ENCODE peak calls at places on chromosomes 5 and 9, in six cellular contexts. One of them, this sample, is unnamed.
A peak's percentile ranks its signal among the peaks of the same experiment; 100 is the strongest.

GRCh38 chr9:111759762-111760639 is 34.7 kb downstream of the SHOC1 start:
- DNase-seq in GM23338: peak; percentile 75
- DNase-seq in GM23248: peak; percentile 83
- DNase-seq in HCT116: peak; percentile 76
- DNase-seq in MM.1S: peak; percentile 74
- DNase-seq in neural progenitor cell: peak; percentile 60
- DNase-seq in this sample: peak; percentile 79

GRCh38 chr9:134503301-134504105 is 138.1 kb upstream of the COL5A1 start:
- DNase-seq in GM23338: no peak
- DNase-seq in GM23248: peak; percentile 24
- DNase-seq in HCT116: no peak
- DNase-seq in MM.1S: no peak
- DNase-seq in neural progenitor cell: no peak
- DNase-seq in this sample: no peak

GRCh38 chr5:58923355-58923754 is 340.5 kb downstream of the RAB3C start:
- DNase-seq in GM23338: no peak
- DNase-seq in GM23248: no peak
- DNase-seq in HCT116: no peak
- DNase-seq in MM.1S: no peak
- DNase-seq in neural progenitor cell: no peak
- DNase-seq in this sample: no peak

GRCh38 chr9:129254566-129255287 is 76.7 kb upstream of the IER5L start:
- DNase-seq in GM23338: no peak
- DNase-seq in GM23248: no peak
- DNase-seq in HCT116: no peak
- DNase-seq in MM.1S: no peak
- DNase-seq in neural progenitor cell: no peak
- DNase-seq in this sample: no peak

GRCh38 chr5:150434502-150434901 is 15.0 kb downstream of the RPS14 start:
- DNase-seq in GM23338: no peak
- DNase-seq in GM23248: peak; percentile 72
- DNase-seq in HCT116: no peak
- DNase-seq in MM.1S: no peak
- DNase-seq in neural progenitor cell: no peak
- DNase-seq in this sample: no peak

GRCh38 chr5:135930029-135930948 is 24.5 kb downstream of the LECT2 start:
- DNase-seq in GM23338: peak; percentile 86
- DNase-seq in GM23248: peak; percentile 40
- DNase-seq in HCT116: no peak
- DNase-seq in MM.1S: no peak
- DNase-seq in neural progenitor cell: peak; percentile 74
- DNase-seq in this sample: no peak

GRCh38 chr9:71844808-71845207 is 66.2 kb downstream of the ABHD17B start:
- DNase-seq in GM23338: no peak
- DNase-seq in GM23248: no peak
- DNase-seq in HCT116: no peak
- DNase-seq in MM.1S: no peak
- DNase-seq in neural progenitor cell: no peak
- DNase-seq in this sample: no peak

GRCh38 chr5:37086466-37087178 is 162.6 kb downstream of the CPLANE1 start:
- DNase-seq in GM23338: peak; percentile 53
- DNase-seq in GM23248: peak; percentile 42
- DNase-seq in HCT116: no peak
- DNase-seq in MM.1S: no peak
- DNase-seq in neural progenitor cell: no peak
- DNase-seq in this sample: peak; percentile 37

GRCh38 chr5:107474724-107475489 is 195.8 kb downstream of the EFNA5 start:
- DNase-seq in GM23338: no peak
- DNase-seq in GM23248: no peak
- DNase-seq in HCT116: no peak
- DNase-seq in MM.1S: no peak
- DNase-seq in neural progenitor cell: no peak
- DNase-seq in this sample: peak; percentile 67

GRCh38 chr9:120944434-120945125 is 18.0 kb upstream of the TRAF1 start:
- DNase-seq in GM23338: no peak
- DNase-seq in GM23248: no peak
- DNase-seq in HCT116: no peak
- DNase-seq in MM.1S: peak; percentile 48
- DNase-seq in neural progenitor cell: no peak
- DNase-seq in this sample: no peak

GRCh38 chr9:107243757-107244156 is 39.3 kb upstream of the RAD23B start:
- DNase-seq in GM23338: no peak
- DNase-seq in GM23248: peak; percentile 48
- DNase-seq in HCT116: peak; percentile 99
- DNase-seq in MM.1S: peak; percentile 14
- DNase-seq in neural progenitor cell: no peak
- DNase-seq in this sample: peak; percentile 96

GRCh38 chr5:115333164-115333563 is 36.7 kb upstream of the CCDC112 start:
- DNase-seq in GM23338: no peak
- DNase-seq in GM23248: no peak
- DNase-seq in HCT116: no peak
- DNase-seq in MM.1S: peak; percentile 90
- DNase-seq in neural progenitor cell: peak; percentile 5
- DNase-seq in this sample: no peak

GRCh38 chr5:117207088-117207668 is 632.6 kb upstream of the SEMA6A start:
- DNase-seq in GM23338: peak; percentile 42
- DNase-seq in GM23248: no peak
- DNase-seq in HCT116: no peak
- DNase-seq in MM.1S: no peak
- DNase-seq in neural progenitor cell: no peak
- DNase-seq in this sample: no peak

GRCh38 chr5:113039229-113039628 is 62.6 kb downstream of the DCP2 start:
- DNase-seq in GM23338: no peak
- DNase-seq in GM23248: no peak
- DNase-seq in HCT116: no peak
- DNase-seq in MM.1S: no peak
- DNase-seq in neural progenitor cell: no peak
- DNase-seq in this sample: peak; percentile 20

GRCh38 chr9:130665029-130665430 is 636 bp downstream of the PRDM12 start:
- DNase-seq in GM23338: no peak
- DNase-seq in GM23248: no peak
- DNase-seq in HCT116: no peak
- DNase-seq in MM.1S: no peak
- DNase-seq in neural progenitor cell: peak; percentile 55
- DNase-seq in this sample: no peak

GRCh38 chr5:137825165-137825564 is 42.5 kb upstream of the MYOT start:
- DNase-seq in GM23338: peak; percentile 16
- DNase-seq in GM23248: peak; percentile 21
- DNase-seq in HCT116: no peak
- DNase-seq in MM.1S: no peak
- DNase-seq in neural progenitor cell: no peak
- DNase-seq in this sample: peak; percentile 67

GRCh38 chr9:106920701-106921283 is 57.8 kb downstream of the ZNF462 start:
- DNase-seq in GM23338: no peak
- DNase-seq in GM23248: peak; percentile 69
- DNase-seq in HCT116: peak; percentile 12
- DNase-seq in MM.1S: no peak
- DNase-seq in neural progenitor cell: peak; percentile 51
- DNase-seq in this sample: peak; percentile 57

GRCh38 chr9:6759114-6759977 is 1.6 kb downstream of the KDM4C start:
- DNase-seq in GM23338: peak; percentile 35
- DNase-seq in GM23248: peak; percentile 95
- DNase-seq in HCT116: peak; percentile 19
- DNase-seq in MM.1S: peak; percentile 93
- DNase-seq in neural progenitor cell: no peak
- DNase-seq in this sample: peak; percentile 74

GRCh38 chr9:94643746-94644145 is 4.4 kb upstream of the FBP1 start:
- DNase-seq in GM23338: no peak
- DNase-seq in GM23248: no peak
- DNase-seq in HCT116: no peak
- DNase-seq in MM.1S: no peak
- DNase-seq in neural progenitor cell: no peak
- DNase-seq in this sample: no peak

GRCh38 chr5:158797498-158797845 is 302.2 kb downstream of the EBF1 start:
- DNase-seq in GM23338: no peak
- DNase-seq in GM23248: no peak
- DNase-seq in HCT116: no peak
- DNase-seq in MM.1S: no peak
- DNase-seq in neural progenitor cell: no peak
- DNase-seq in this sample: no peak

GRCh38 chr9:35852876-35853865 is 17.0 kb downstream of the OR13J1 start:
- DNase-seq in GM23338: no peak
- DNase-seq in GM23248: no peak
- DNase-seq in HCT116: no peak
- DNase-seq in MM.1S: no peak
- DNase-seq in neural progenitor cell: no peak
- DNase-seq in this sample: no peak

GRCh38 chr9:112784020-112784788 is 33.6 kb downstream of the SNX30 start:
- DNase-seq in GM23338: peak; percentile 73
- DNase-seq in GM23248: no peak
- DNase-seq in HCT116: no peak
- DNase-seq in MM.1S: no peak
- DNase-seq in neural progenitor cell: peak; percentile 66
- DNase-seq in this sample: no peak
- TF ChIP-seq EZH2phosphoT487 in GM23338: no peak
- TF ChIP-seq EZH2phosphoT487 in GM23248: no peak
- TF ChIP-seq EZH2phosphoT487 in HCT116: no peak
- TF ChIP-seq EZH2phosphoT487 in MM.1S: no peak
- TF ChIP-seq EZH2phosphoT487 in neural progenitor cell: no peak
- TF ChIP-seq EZH2phosphoT487 in this sample: no peak

GRCh38 chr5:124670672-124671592 is 75.5 kb downstream of the ZNF608 start:
- DNase-seq in GM23338: no peak
- DNase-seq in GM23248: no peak
- DNase-seq in HCT116: no peak
- DNase-seq in MM.1S: no peak
- DNase-seq in neural progenitor cell: no peak
- DNase-seq in this sample: no peak
- H4K20me1 ChIP-seq in GM23338: peaks cover 3% of the 10 kb centered on the region
- H4K20me1 ChIP-seq in GM23248: no peaks in the 10 kb centered on the region
- H4K20me1 ChIP-seq in HCT116: no peaks in the 10 kb centered on the region
- H4K20me1 ChIP-seq in MM.1S: no peaks in the 10 kb centered on the region
- H4K20me1 ChIP-seq in neural progenitor cell: peaks cover 100% of the 10 kb centered on the region
- H4K20me1 ChIP-seq in this sample: no peaks in the 10 kb centered on the region

DNA sequence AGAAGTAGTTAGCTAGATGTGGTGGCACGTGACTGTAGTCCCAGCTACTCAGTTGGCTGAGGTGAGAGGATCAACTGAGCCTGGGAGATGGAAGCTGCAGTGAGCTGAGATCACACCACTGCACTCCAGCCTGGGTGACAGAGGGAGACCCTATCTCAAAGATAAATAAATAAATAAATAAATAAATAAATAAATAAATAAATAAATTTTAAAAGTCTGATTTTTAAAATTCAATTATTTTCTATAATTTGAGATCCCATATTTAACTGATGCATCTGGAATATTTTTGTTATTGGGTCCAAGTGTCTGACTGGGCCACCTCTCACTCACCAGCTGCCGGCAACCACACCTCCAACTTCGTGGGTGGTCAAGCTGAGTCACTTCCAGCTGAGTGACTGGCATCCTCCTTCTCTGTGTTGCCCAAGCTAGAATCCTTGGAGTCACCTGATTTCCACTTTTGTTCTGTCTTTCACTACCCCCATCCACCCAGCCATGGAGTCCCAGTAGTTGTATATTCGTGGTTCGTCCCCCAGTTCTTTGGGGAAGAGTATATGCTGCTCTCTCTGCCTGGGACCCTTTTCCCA is 70.9 kb downstream of the EGFLAM start:
- DNase-seq in GM23338: peak; percentile 17
- DNase-seq in GM23248: peak; percentile 76
- DNase-seq in HCT116: no peak
- DNase-seq in MM.1S: no peak
- DNase-seq in neural progenitor cell: peak; percentile 20
- DNase-seq in this sample: peak; percentile 78
- H3K27ac ChIP-seq in GM23338: no peak overlapping the region
- H3K27ac ChIP-seq in GM23248: no peak overlapping the region
- H3K27ac ChIP-seq in HCT116: no peak overlapping the region
- H3K27ac ChIP-seq in MM.1S: no peak overlapping the region
- H3K27ac ChIP-seq in neural progenitor cell: no peak overlapping the region
- H3K27ac ChIP-seq in this sample: no peak overlapping the region

DNA sequence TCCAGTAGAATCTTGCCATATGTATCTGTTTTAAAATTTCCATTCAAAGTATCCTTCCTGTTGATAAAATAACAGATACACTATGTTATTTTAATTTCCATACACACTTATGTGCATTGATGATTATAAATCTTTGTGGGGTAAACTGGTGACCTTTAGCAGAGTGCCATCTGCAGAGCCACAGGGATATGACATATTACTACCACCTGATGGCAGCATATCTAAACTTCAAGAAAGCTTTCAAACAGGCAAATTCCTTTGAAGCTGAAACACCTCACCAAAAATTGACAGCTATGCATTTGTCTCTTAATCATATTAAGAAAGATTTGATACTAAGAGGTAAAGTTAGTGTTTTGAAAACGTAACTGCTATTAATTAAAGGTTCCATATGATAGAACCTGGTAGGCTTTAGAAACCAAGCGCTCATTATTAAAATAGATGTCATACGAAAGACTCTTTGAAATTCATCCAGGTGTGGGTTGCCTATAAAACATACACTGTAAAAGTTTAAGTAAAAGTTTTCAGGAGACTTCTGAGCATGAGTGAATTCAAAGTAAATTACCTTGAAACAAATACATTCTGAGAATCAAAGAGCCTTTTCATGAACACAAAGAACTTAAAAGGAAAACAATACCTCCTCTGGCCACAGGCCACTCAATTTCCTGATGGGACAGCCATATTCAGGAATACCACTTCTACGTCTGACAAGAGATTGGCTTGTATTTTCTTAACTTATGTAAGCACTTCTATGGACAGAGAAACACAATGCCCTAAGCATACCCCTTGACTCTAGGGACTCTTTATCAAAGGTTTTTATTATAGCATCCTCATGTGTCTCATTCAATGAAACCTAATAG is 93.3 kb downstream of the KIAA0825 start:
- DNase-seq in GM23338: peak; percentile 75
- DNase-seq in GM23248: peak; percentile 56
- DNase-seq in HCT116: peak; percentile 32
- DNase-seq in MM.1S: peak; percentile 80
- DNase-seq in neural progenitor cell: peak; percentile 60
- DNase-seq in this sample: peak; percentile 53
- TF ChIP-seq EZH2phosphoT487 in GM23338: no peak
- TF ChIP-seq EZH2phosphoT487 in GM23248: no peak
- TF ChIP-seq EZH2phosphoT487 in HCT116: no peak
- TF ChIP-seq EZH2phosphoT487 in MM.1S: no peak
- TF ChIP-seq EZH2phosphoT487 in neural progenitor cell: no peak
- TF ChIP-seq EZH2phosphoT487 in this sample: no peak